ENCODE peak calls at places on chromosomes 3 and 15, in six cellular contexts. K, Q, P, A, C and W are unnamed samples.

GRCh38 chr3:197790033-197790432 is 1.0 kb upstream of the LRCH3 start:
- DNase-seq in K (no peak), Q (no peak), P (no peak), A (no peak), C (no peak), W (no peak)

GRCh38 chr15:72685925-72686794 is at the start of the genes BBS4 and HIGD2B:
- DNase-seq in K (no peak), Q (peak; percentile 85), P (peak; percentile 87), A (peak; percentile 48), C (peak; percentile 77), W (no peak)

GRCh38 chr3:161142486-161142885 is 37.3 kb upstream of the B3GALNT1 start:
- DNase-seq in K (no peak), Q (peak; percentile 13), P (peak; percentile 40), A (no peak), C (no peak), W (no peak)

GRCh38 chr15:62878070-62878469 is 164.5 kb upstream of the TPM1 start:
- DNase-seq in K (no peak), Q (no peak), P (no peak), A (no peak), C (no peak), W (no peak)

GRCh38 chr3:180594631-180595348 is 7.2 kb upstream of the TTC14 start:
- DNase-seq in K (peak; percentile 48), Q (peak; percentile 74), P (peak; percentile 79), A (peak; percentile 37), C (no peak), W (no peak)

GRCh38 chr15:79775821-79776220 is 121.0 kb downstream of the MTHFS start:
- DNase-seq in K (no peak), Q (no peak), P (no peak), A (no peak), C (no peak), W (no peak)

GRCh38 chr3:135239485-135239884 is 444.4 kb downstream of the EPHB1 start:
- DNase-seq in K (no peak), Q (no peak), P (no peak), A (no peak), C (no peak), W (no peak)

GRCh38 chr3:177005718-177006405 is 191.4 kb downstream of the TBL1XR1 start:
- DNase-seq in K (no peak), Q (no peak), P (no peak), A (no peak), C (no peak), W (no peak)

GRCh38 chr3:37024092-37024491 is 30.8 kb downstream of the MLH1 start:
- DNase-seq in K (no peak), Q (peak; percentile 53), P (peak; percentile 48), A (no peak), C (no peak), W (no peak)

GRCh38 chr15:85316244-85316934 is 64.0 kb upstream of the AKAP13 start:
- DNase-seq in K (no peak), Q (peak; percentile 57), P (peak; percentile 28), A (no peak), C (no peak), W (no peak)

GRCh38 chr3:79032686-79033318 is 735.0 kb downstream of the ROBO1 start:
- DNase-seq in K (peak; percentile 28), Q (peak; percentile 81), P (peak; percentile 83), A (peak; percentile 13), C (no peak), W (peak; percentile 45)